ENCODE peak calls at places on chromosomes 5 and 9, in eight cellular contexts. K is cardiac fibroblast, L is NCI-H2107, C is left colon, Z is bronchial epithelial cell, Y is RCC 7860, G is hippocampal formation, O is T-helper 1 cell. P is an unnamed sample.

GRCh38 chr9:124346347-124347163 is 68.7 kb downstream of the PSMB7 start:
- DNase-seq in G (no peak), C (no peak), L (no peak), K (no peak), O (no peak), Z (no peak), Y (no peak), P (no peak)

GRCh38 chr9:132800038-132800648 is 77.9 kb downstream of the AK8 start:
- DNase-seq in L (peak; percentile 68), O (peak; percentile 46), G (peak; percentile 59), Y (peak; percentile 44), C (peak; percentile 69), Z (peak; percentile 55), K (peak; percentile 86), P (peak; percentile 63)

GRCh38 chr5:6340100-6340499 is 38.2 kb downstream of the MED10 start:
- DNase-seq in O (no peak), G (no peak), C (no peak), L (no peak), Y (no peak), Z (no peak), K (no peak), P (no peak)

GRCh38 chr5:76384705-76385104 is 18.4 kb upstream of the IQGAP2 start:
- DNase-seq in C (no peak), L (no peak), O (no peak), Y (no peak), Z (no peak), G (no peak), K (no peak), P (no peak)

GRCh38 chr5:39235648-39236047 is 16.3 kb upstream of the FYB1 start:
- DNase-seq in K (no peak), Z (no peak), L (no peak), Y (no peak), G (no peak), O (no peak), C (no peak), P (no peak)

GRCh38 chr9:114745108-114745848 is 60.6 kb downstream of the TNFSF15 start:
- DNase-seq in L (no peak), Z (no peak), C (no peak), G (no peak), Y (no peak), O (no peak), K (peak; percentile 41), P (no peak)

GRCh38 chr5:16489322-16489791 is 23.8 kb upstream of the ZNF622 start:
- DNase-seq in Z (peak; percentile 62), Y (peak; percentile 68), K (peak; percentile 70), C (no peak), O (no peak), G (peak; percentile 8), L (no peak), P (no peak)

GRCh38 chr9:8659121-8659520 is 859.5 kb upstream of the DMAC1 start:
- DNase-seq in Z (no peak), Y (no peak), L (no peak), C (no peak), G (no peak), O (no peak), K (no peak), P (no peak)

GRCh38 chr9:24912767-24913166 is 367.1 kb upstream of the IZUMO3 start:
- DNase-seq in K (no peak), Z (peak; percentile 1), L (no peak), C (no peak), Y (no peak), O (no peak), G (no peak), P (no peak)

GRCh38 chr5:75023368-75024159 is 28.8 kb downstream of the GCNT4 start:
- DNase-seq in L (no peak), G (no peak), Y (no peak), C (no peak), O (no peak), Z (no peak), K (no peak), P (no peak)

GRCh38 chr5:59296317-59297264 is 596.9 kb downstream of the PDE4D start:
- DNase-seq in O (no peak), L (no peak), G (no peak), C (no peak), Y (peak; percentile 59), Z (peak; percentile 84), K (peak; percentile 42), P (no peak)

GRCh38 chr5:38576442-38576841 is 20.0 kb upstream of the LIFR start:
- DNase-seq in C (no peak), Z (no peak), O (no peak), G (no peak), Y (no peak), K (peak; percentile 37), L (peak; percentile 69), P (no peak)

GRCh38 chr5:73694089-73694488 is 68.1 kb downstream of the ARHGEF28 start:
- DNase-seq in K (no peak), G (no peak), Y (no peak), C (no peak), Z (no peak), L (no peak), O (no peak), P (no peak)

GRCh38 chr9:134314950-134315715 is 11.1 kb upstream of the RXRA start:
- DNase-seq in C (peak; percentile 24), K (no peak), L (no peak), Z (no peak), G (no peak), O (no peak), Y (no peak), P (no peak)

GRCh38 chr9:38141751-38142150 is 72.7 kb upstream of the SHB start:
- DNase-seq in C (no peak), L (no peak), G (no peak), O (no peak), Z (peak; percentile 56), Y (peak; percentile 95), K (peak; percentile 63), P (no peak)

GRCh38 chr5:55062039-55062779 is 38.2 kb downstream of the GZMK start:
- DNase-seq in Y (no peak), O (no peak), L (no peak), C (peak; percentile 27), G (no peak), Z (no peak), K (no peak), P (peak; percentile 13)

GRCh38 chr9:90995516-90995915 is 193.9 kb downstream of the SYK start:
- DNase-seq in G (no peak), L (no peak), C (no peak), K (no peak), O (no peak), Z (no peak), Y (no peak), P (no peak)

GRCh38 chr9:68643901-68644809 is 60.9 kb upstream of the PIP5K1B start:
- DNase-seq in G (no peak), O (no peak), K (no peak), Y (no peak), L (no peak), Z (no peak), C (no peak), P (no peak)

GRCh38 chr9:16125637-16126036 is 572.8 kb downstream of the CCDC171 start:
- DNase-seq in O (no peak), C (no peak), G (no peak), Z (no peak), L (no peak), Y (no peak), K (peak; percentile 73), P (no peak)

GRCh38 chr5:137730331-137730730 is 5.6 kb downstream of the KLHL3 start:
- DNase-seq in K (no peak), G (no peak), Y (no peak), O (no peak), L (no peak), Z (peak; percentile 96), C (no peak), P (no peak)

GRCh38 chr5:1521671-1522600 is 1.8 kb downstream of the LPCAT1 start:
- DNase-seq in O (no peak), Y (peak; percentile 83), G (no peak), C (peak; percentile 22), K (peak; percentile 71), L (peak; percentile 72), Z (peak; percentile 69), P (no peak)

GRCh38 chr9:5499157-5499556 is 11.2 kb upstream of the PDCD1LG2 start:
- DNase-seq in O (no peak), K (no peak), G (no peak), C (no peak), Z (no peak), Y (no peak), L (no peak), P (no peak)

GRCh38 chr9:72978724-72979123 is 25.9 kb upstream of the ALDH1A1 start:
- DNase-seq in G (no peak), K (peak; percentile 56), L (no peak), C (no peak), Z (peak; percentile 88), O (no peak), Y (peak; percentile 70), P (no peak)

GRCh38 chr9:134558124-134558805 is 83.3 kb upstream of the COL5A1 start:
- DNase-seq in Y (no peak), C (peak; percentile 10), Z (no peak), L (no peak), G (no peak), K (no peak), O (no peak), P (no peak)

GRCh38 chr9:76868897-76869296 is 37.0 kb downstream of the PRUNE2 start:
- DNase-seq in K (no peak), G (no peak), Z (peak; percentile 65), C (no peak), O (no peak), Y (no peak), L (no peak), P (no peak)

GRCh38 chr5:143309661-143310431 is 93.6 kb downstream of the NR3C1 start:
- DNase-seq in K (peak; percentile 60), O (no peak), Y (no peak), G (no peak), Z (peak; percentile 14), C (no peak), L (no peak), P (no peak)

GRCh38 chr5:162047279-162047678 is 20.3 kb upstream of the GABRG2 start:
- DNase-seq in O (no peak), Z (no peak), K (no peak), Y (no peak), L (no peak), G (no peak), C (no peak), P (no peak)

GRCh38 chr5:54249210-54250028 is 61.0 kb downstream of the ARL15 start:
- DNase-seq in Y (peak; percentile 57), O (no peak), Z (no peak), C (no peak), K (no peak), G (no peak), L (no peak), P (peak; percentile 24)

P was measured in activated CD4-positive, alpha-beta T cell treated with anti-CD3 and anti-CD28 coated beads, Interleukin-2, amount 50 U/mL, for 1 hour.